ENCODE peak calls at places on chromosome 17, in six cellular contexts. One of them, this sample, is unnamed.

GRCh38 chr17:28338056-28338768 is 2.7 kb downstream of the TNFAIP1 start:
- DNase-seq in GDM1: no peak
- DNase-seq in left lung: no peak
- DNase-seq in BE2C: no peak
- DNase-seq in NCI-H1694 treated with DMSO at 0.1 percent for 48 hours: no peak
- DNase-seq in stimulated activated naive B cell treated with anti-CD40 and anti-IgM and Interleukin-4, amounts not matched to agents 10 μg/mL and 1 μg/mL and 100 μg/mL, for 72 hours: no peak
- DNase-seq in this sample: no peak

GRCh38 chr17:7955414-7956042 is 23.5 kb downstream of the CNTROB start:
- DNase-seq in GDM1: no peak
- DNase-seq in left lung: no peak
- DNase-seq in BE2C: no peak
- DNase-seq in NCI-H1694 treated with DMSO at 0.1 percent for 48 hours: no peak
- DNase-seq in stimulated activated naive B cell treated with anti-CD40 and anti-IgM and Interleukin-4, amounts not matched to agents 10 μg/mL and 1 μg/mL and 100 μg/mL, for 72 hours: no peak
- DNase-seq in this sample: no peak

GRCh38 chr17:75763269-75763607 is 1.8 kb downstream of the GALK1 start:
- DNase-seq in GDM1: no peak
- DNase-seq in left lung: peak
- DNase-seq in BE2C: no peak
- DNase-seq in NCI-H1694 treated with DMSO at 0.1 percent for 48 hours: no peak
- DNase-seq in stimulated activated naive B cell treated with anti-CD40 and anti-IgM and Interleukin-4, amounts not matched to agents 10 μg/mL and 1 μg/mL and 100 μg/mL, for 72 hours: no peak
- DNase-seq in this sample: no peak

GRCh38 chr17:70916469-70916868 is 747.1 kb downstream of the KCNJ2 start:
- DNase-seq in GDM1: no peak
- DNase-seq in left lung: no peak
- DNase-seq in BE2C: no peak
- DNase-seq in NCI-H1694 treated with DMSO at 0.1 percent for 48 hours: no peak
- DNase-seq in stimulated activated naive B cell treated with anti-CD40 and anti-IgM and Interleukin-4, amounts not matched to agents 10 μg/mL and 1 μg/mL and 100 μg/mL, for 72 hours: no peak
- DNase-seq in this sample: no peak

GRCh38 chr17:62572488-62573469 is 54.7 kb upstream of the MRC2 start:
- DNase-seq in GDM1: no peak
- DNase-seq in left lung: no peak
- DNase-seq in BE2C: no peak
- DNase-seq in NCI-H1694 treated with DMSO at 0.1 percent for 48 hours: no peak
- DNase-seq in stimulated activated naive B cell treated with anti-CD40 and anti-IgM and Interleukin-4, amounts not matched to agents 10 μg/mL and 1 μg/mL and 100 μg/mL, for 72 hours: no peak
- DNase-seq in this sample: no peak

GRCh38 chr17:3603119-3603869 is 5.9 kb downstream of the TRPV1 start:
- DNase-seq in GDM1: no peak
- DNase-seq in left lung: no peak
- DNase-seq in BE2C: no peak
- DNase-seq in NCI-H1694 treated with DMSO at 0.1 percent for 48 hours: no peak
- DNase-seq in stimulated activated naive B cell treated with anti-CD40 and anti-IgM and Interleukin-4, amounts not matched to agents 10 μg/mL and 1 μg/mL and 100 μg/mL, for 72 hours: no peak
- DNase-seq in this sample: no peak

GRCh38 chr17:3852561-3852960 is 6.5 kb upstream of the NCBP3 start:
- DNase-seq in GDM1: peak
- DNase-seq in left lung: no peak
- DNase-seq in BE2C: no peak
- DNase-seq in NCI-H1694 treated with DMSO at 0.1 percent for 48 hours: no peak
- DNase-seq in stimulated activated naive B cell treated with anti-CD40 and anti-IgM and Interleukin-4, amounts not matched to agents 10 μg/mL and 1 μg/mL and 100 μg/mL, for 72 hours: no peak
- DNase-seq in this sample: no peak

GRCh38 chr17:72719206-72719581 is 373.3 kb downstream of the SLC39A11 start:
- DNase-seq in GDM1: no peak
- DNase-seq in left lung: no peak
- DNase-seq in BE2C: no peak
- DNase-seq in NCI-H1694 treated with DMSO at 0.1 percent for 48 hours: no peak
- DNase-seq in stimulated activated naive B cell treated with anti-CD40 and anti-IgM and Interleukin-4, amounts not matched to agents 10 μg/mL and 1 μg/mL and 100 μg/mL, for 72 hours: no peak
- DNase-seq in this sample: no peak

GRCh38 chr17:32659419-32659842 is 172.6 kb downstream of the CDK5R1 start:
- DNase-seq in GDM1: peak
- DNase-seq in left lung: no peak
- DNase-seq in BE2C: peak
- DNase-seq in NCI-H1694 treated with DMSO at 0.1 percent for 48 hours: peak
- DNase-seq in stimulated activated naive B cell treated with anti-CD40 and anti-IgM and Interleukin-4, amounts not matched to agents 10 μg/mL and 1 μg/mL and 100 μg/mL, for 72 hours: peak
- DNase-seq in this sample: peak

GRCh38 chr17:2262146-2262587 is 41.4 kb downstream of the SMG6 start:
- DNase-seq in GDM1: no peak
- DNase-seq in left lung: no peak
- DNase-seq in BE2C: no peak
- DNase-seq in NCI-H1694 treated with DMSO at 0.1 percent for 48 hours: no peak
- DNase-seq in stimulated activated naive B cell treated with anti-CD40 and anti-IgM and Interleukin-4, amounts not matched to agents 10 μg/mL and 1 μg/mL and 100 μg/mL, for 72 hours: no peak
- DNase-seq in this sample: no peak

GRCh38 chr17:75908201-75908600 is 3.5 kb upstream of the MRPL38 start:
- DNase-seq in GDM1: no peak
- DNase-seq in left lung: no peak
- DNase-seq in BE2C: no peak
- DNase-seq in NCI-H1694 treated with DMSO at 0.1 percent for 48 hours: no peak
- DNase-seq in stimulated activated naive B cell treated with anti-CD40 and anti-IgM and Interleukin-4, amounts not matched to agents 10 μg/mL and 1 μg/mL and 100 μg/mL, for 72 hours: no peak
- DNase-seq in this sample: peak

GRCh38 chr17:30513346-30513745 is 36.1 kb downstream of the GOSR1 start:
- DNase-seq in GDM1: no peak
- DNase-seq in left lung: no peak
- DNase-seq in BE2C: no peak
- DNase-seq in NCI-H1694 treated with DMSO at 0.1 percent for 48 hours: no peak
- DNase-seq in stimulated activated naive B cell treated with anti-CD40 and anti-IgM and Interleukin-4, amounts not matched to agents 10 μg/mL and 1 μg/mL and 100 μg/mL, for 72 hours: no peak
- DNase-seq in this sample: no peak

GRCh38 chr17:2925011-2925410 is 128.8 kb downstream of the RAP1GAP2 start:
- DNase-seq in GDM1: no peak
- DNase-seq in left lung: no peak
- DNase-seq in BE2C: no peak
- DNase-seq in NCI-H1694 treated with DMSO at 0.1 percent for 48 hours: no peak
- DNase-seq in stimulated activated naive B cell treated with anti-CD40 and anti-IgM and Interleukin-4, amounts not matched to agents 10 μg/mL and 1 μg/mL and 100 μg/mL, for 72 hours: no peak
- DNase-seq in this sample: no peak

GRCh38 chr17:38743556-38744171 is 4.5 kb downstream of the PCGF2 start:
- DNase-seq in GDM1: no peak
- DNase-seq in left lung: no peak
- DNase-seq in BE2C: no peak
- DNase-seq in NCI-H1694 treated with DMSO at 0.1 percent for 48 hours: no peak
- DNase-seq in stimulated activated naive B cell treated with anti-CD40 and anti-IgM and Interleukin-4, amounts not matched to agents 10 μg/mL and 1 μg/mL and 100 μg/mL, for 72 hours: no peak
- DNase-seq in this sample: peak

GRCh38 chr17:4544135-4544651 is 11.0 kb downstream of the MYBBP1A start:
- DNase-seq in GDM1: no peak
- DNase-seq in left lung: peak
- DNase-seq in BE2C: no peak
- DNase-seq in NCI-H1694 treated with DMSO at 0.1 percent for 48 hours: no peak
- DNase-seq in stimulated activated naive B cell treated with anti-CD40 and anti-IgM and Interleukin-4, amounts not matched to agents 10 μg/mL and 1 μg/mL and 100 μg/mL, for 72 hours: no peak
- DNase-seq in this sample: no peak

GRCh38 chr17:20226814-20227482 is 217.8 kb downstream of the SPECC1 start:
- DNase-seq in GDM1: peak
- DNase-seq in left lung: peak
- DNase-seq in BE2C: peak
- DNase-seq in NCI-H1694 treated with DMSO at 0.1 percent for 48 hours: peak
- DNase-seq in stimulated activated naive B cell treated with anti-CD40 and anti-IgM and Interleukin-4, amounts not matched to agents 10 μg/mL and 1 μg/mL and 100 μg/mL, for 72 hours: peak
- DNase-seq in this sample: peak

GRCh38 chr17:44831270-44831770 is 1.2 kb upstream of the GJC1 start:
- DNase-seq in GDM1: no peak
- DNase-seq in left lung: no peak
- DNase-seq in BE2C: no peak
- DNase-seq in NCI-H1694 treated with DMSO at 0.1 percent for 48 hours: no peak
- DNase-seq in stimulated activated naive B cell treated with anti-CD40 and anti-IgM and Interleukin-4, amounts not matched to agents 10 μg/mL and 1 μg/mL and 100 μg/mL, for 72 hours: no peak
- DNase-seq in this sample: no peak

GRCh38 chr17:17672453-17673368 is 8.5 kb upstream of the RAI1 start:
- DNase-seq in GDM1: peak
- DNase-seq in left lung: no peak
- DNase-seq in BE2C: no peak
- DNase-seq in NCI-H1694 treated with DMSO at 0.1 percent for 48 hours: no peak
- DNase-seq in stimulated activated naive B cell treated with anti-CD40 and anti-IgM and Interleukin-4, amounts not matched to agents 10 μg/mL and 1 μg/mL and 100 μg/mL, for 72 hours: no peak
- DNase-seq in this sample: no peak

GRCh38 chr17:64461788-64462187 is 12.9 kb downstream of the MILR1 start:
- DNase-seq in GDM1: no peak
- DNase-seq in left lung: no peak
- DNase-seq in BE2C: no peak
- DNase-seq in NCI-H1694 treated with DMSO at 0.1 percent for 48 hours: no peak
- DNase-seq in stimulated activated naive B cell treated with anti-CD40 and anti-IgM and Interleukin-4, amounts not matched to agents 10 μg/mL and 1 μg/mL and 100 μg/mL, for 72 hours: no peak
- DNase-seq in this sample: no peak

GRCh38 chr17:38509008-38509771 is 80.9 kb downstream of the ARHGAP23 start:
- DNase-seq in GDM1: no peak
- DNase-seq in left lung: peak
- DNase-seq in BE2C: peak
- DNase-seq in NCI-H1694 treated with DMSO at 0.1 percent for 48 hours: peak
- DNase-seq in stimulated activated naive B cell treated with anti-CD40 and anti-IgM and Interleukin-4, amounts not matched to agents 10 μg/mL and 1 μg/mL and 100 μg/mL, for 72 hours: peak
- DNase-seq in this sample: peak

GRCh38 chr17:16304832-16305231 is 48.4 kb downstream of the CENPV start:
- DNase-seq in GDM1: peak
- DNase-seq in left lung: no peak
- DNase-seq in BE2C: peak
- DNase-seq in NCI-H1694 treated with DMSO at 0.1 percent for 48 hours: peak
- DNase-seq in stimulated activated naive B cell treated with anti-CD40 and anti-IgM and Interleukin-4, amounts not matched to agents 10 μg/mL and 1 μg/mL and 100 μg/mL, for 72 hours: peak
- DNase-seq in this sample: no peak

GRCh38 chr17:1967092-1967662 is 58.0 kb downstream of the RTN4RL1 start:
- DNase-seq in GDM1: no peak
- DNase-seq in left lung: no peak
- DNase-seq in BE2C: no peak
- DNase-seq in NCI-H1694 treated with DMSO at 0.1 percent for 48 hours: peak
- DNase-seq in stimulated activated naive B cell treated with anti-CD40 and anti-IgM and Interleukin-4, amounts not matched to agents 10 μg/mL and 1 μg/mL and 100 μg/mL, for 72 hours: no peak
- DNase-seq in this sample: peak

GRCh38 chr17:76191891-76192290 is 48.4 kb downstream of the RNF157 start:
- DNase-seq in GDM1: no peak
- DNase-seq in left lung: no peak
- DNase-seq in BE2C: no peak
- DNase-seq in NCI-H1694 treated with DMSO at 0.1 percent for 48 hours: no peak
- DNase-seq in stimulated activated naive B cell treated with anti-CD40 and anti-IgM and Interleukin-4, amounts not matched to agents 10 μg/mL and 1 μg/mL and 100 μg/mL, for 72 hours: peak
- DNase-seq in this sample: no peak

GRCh38 chr17:6510321-6511023 is 45.9 kb downstream of the PITPNM3 start:
- DNase-seq in GDM1: no peak
- DNase-seq in left lung: no peak
- DNase-seq in BE2C: no peak
- DNase-seq in NCI-H1694 treated with DMSO at 0.1 percent for 48 hours: no peak
- DNase-seq in stimulated activated naive B cell treated with anti-CD40 and anti-IgM and Interleukin-4, amounts not matched to agents 10 μg/mL and 1 μg/mL and 100 μg/mL, for 72 hours: no peak
- DNase-seq in this sample: no peak

GRCh38 chr17:55067697-55068439 is 99.3 kb downstream of the STXBP4 start:
- DNase-seq in GDM1: no peak
- DNase-seq in left lung: no peak
- DNase-seq in BE2C: no peak
- DNase-seq in NCI-H1694 treated with DMSO at 0.1 percent for 48 hours: no peak
- DNase-seq in stimulated activated naive B cell treated with anti-CD40 and anti-IgM and Interleukin-4, amounts not matched to agents 10 μg/mL and 1 μg/mL and 100 μg/mL, for 72 hours: no peak
- DNase-seq in this sample: no peak

GRCh38 chr17:5164465-5164864 is 27.2 kb downstream of the ZNF594 start:
- DNase-seq in GDM1: no peak
- DNase-seq in left lung: no peak
- DNase-seq in BE2C: no peak
- DNase-seq in NCI-H1694 treated with DMSO at 0.1 percent for 48 hours: no peak
- DNase-seq in stimulated activated naive B cell treated with anti-CD40 and anti-IgM and Interleukin-4, amounts not matched to agents 10 μg/mL and 1 μg/mL and 100 μg/mL, for 72 hours: no peak
- DNase-seq in this sample: no peak

GRCh38 chr17:39759204-39759603 is 21.5 kb downstream of the GRB7 start:
- DNase-seq in GDM1: no peak
- DNase-seq in left lung: no peak
- DNase-seq in BE2C: no peak
- DNase-seq in NCI-H1694 treated with DMSO at 0.1 percent for 48 hours: no peak
- DNase-seq in stimulated activated naive B cell treated with anti-CD40 and anti-IgM and Interleukin-4, amounts not matched to agents 10 μg/mL and 1 μg/mL and 100 μg/mL, for 72 hours: no peak
- DNase-seq in this sample: no peak

GRCh38 chr17:27807567-27808470 is 7.5 kb upstream of the NOS2 start:
- DNase-seq in GDM1: no peak
- DNase-seq in left lung: no peak
- DNase-seq in BE2C: no peak
- DNase-seq in NCI-H1694 treated with DMSO at 0.1 percent for 48 hours: no peak
- DNase-seq in stimulated activated naive B cell treated with anti-CD40 and anti-IgM and Interleukin-4, amounts not matched to agents 10 μg/mL and 1 μg/mL and 100 μg/mL, for 72 hours: peak
- DNase-seq in this sample: peak

GRCh38 chr17:6683730-6684459 is 29.3 kb downstream of the SLC13A5 start:
- DNase-seq in GDM1: no peak
- DNase-seq in left lung: no peak
- DNase-seq in BE2C: no peak
- DNase-seq in NCI-H1694 treated with DMSO at 0.1 percent for 48 hours: no peak
- DNase-seq in stimulated activated naive B cell treated with anti-CD40 and anti-IgM and Interleukin-4, amounts not matched to agents 10 μg/mL and 1 μg/mL and 100 μg/mL, for 72 hours: no peak
- DNase-seq in this sample: no peak

GRCh38 chr17:13561606-13562270 is 40.0 kb downstream of the HS3ST3A1 start:
- DNase-seq in GDM1: no peak
- DNase-seq in left lung: no peak
- DNase-seq in BE2C: no peak
- DNase-seq in NCI-H1694 treated with DMSO at 0.1 percent for 48 hours: no peak
- DNase-seq in stimulated activated naive B cell treated with anti-CD40 and anti-IgM and Interleukin-4, amounts not matched to agents 10 μg/mL and 1 μg/mL and 100 μg/mL, for 72 hours: no peak
- DNase-seq in this sample: no peak

GRCh38 chr17:7897090-7897489 is 8.5 kb downstream of the CHD3 start:
- DNase-seq in GDM1: no peak
- DNase-seq in left lung: no peak
- DNase-seq in BE2C: no peak
- DNase-seq in NCI-H1694 treated with DMSO at 0.1 percent for 48 hours: no peak
- DNase-seq in stimulated activated naive B cell treated with anti-CD40 and anti-IgM and Interleukin-4, amounts not matched to agents 10 μg/mL and 1 μg/mL and 100 μg/mL, for 72 hours: no peak
- DNase-seq in this sample: no peak

GRCh38 chr17:2150871-2151270 is 96.0 kb downstream of the HIC1 start:
- DNase-seq in GDM1: no peak
- DNase-seq in left lung: no peak
- DNase-seq in BE2C: no peak
- DNase-seq in NCI-H1694 treated with DMSO at 0.1 percent for 48 hours: no peak
- DNase-seq in stimulated activated naive B cell treated with anti-CD40 and anti-IgM and Interleukin-4, amounts not matched to agents 10 μg/mL and 1 μg/mL and 100 μg/mL, for 72 hours: no peak
- DNase-seq in this sample: no peak

GRCh38 chr17:51165680-51166197 is 472 bp upstream of the NME2 start:
- DNase-seq in GDM1: no peak
- DNase-seq in left lung: no peak
- DNase-seq in BE2C: peak
- DNase-seq in NCI-H1694 treated with DMSO at 0.1 percent for 48 hours: no peak
- DNase-seq in stimulated activated naive B cell treated with anti-CD40 and anti-IgM and Interleukin-4, amounts not matched to agents 10 μg/mL and 1 μg/mL and 100 μg/mL, for 72 hours: peak
- DNase-seq in this sample: no peak

GRCh38 chr17:74296548-74296936 is 22.5 kb downstream of the DNAI2 start:
- DNase-seq in GDM1: peak
- DNase-seq in left lung: peak
- DNase-seq in BE2C: peak
- DNase-seq in NCI-H1694 treated with DMSO at 0.1 percent for 48 hours: peak
- DNase-seq in stimulated activated naive B cell treated with anti-CD40 and anti-IgM and Interleukin-4, amounts not matched to agents 10 μg/mL and 1 μg/mL and 100 μg/mL, for 72 hours: no peak
- DNase-seq in this sample: peak

GRCh38 chr17:14351493-14351892 is 50.6 kb downstream of the HS3ST3B1 start:
- DNase-seq in GDM1: no peak
- DNase-seq in left lung: no peak
- DNase-seq in BE2C: no peak
- DNase-seq in NCI-H1694 treated with DMSO at 0.1 percent for 48 hours: no peak
- DNase-seq in stimulated activated naive B cell treated with anti-CD40 and anti-IgM and Interleukin-4, amounts not matched to agents 10 μg/mL and 1 μg/mL and 100 μg/mL, for 72 hours: peak
- DNase-seq in this sample: no peak

This sample was measured in thyroid gland.